ENCODE peak calls at places on chromosomes 1 and 21, in six cellular contexts. I, R, M, W, G and N are unnamed samples.

GRCh38 chr1:30286241-30286983 is 437.0 kb downstream of the MATN1 start:
- DNase-seq in W (no peak), I (no peak), M (no peak), G (no peak), R (no peak), N (no peak)

GRCh38 chr1:57887973-57888491 is 464.2 kb upstream of the DAB1 start:
- DNase-seq in W (no peak), R (no peak), I (no peak), G (no peak), M (no peak), N (no peak)

GRCh38 chr1:20141466-20141865 is 2.3 kb downstream of the PLA2G2F start:
- DNase-seq in I (no peak), G (no peak), W (no peak), M (no peak), R (no peak), N (no peak)

GRCh38 chr1:59596432-59596831 is 218.3 kb upstream of the HOOK1 start:
- DNase-seq in W (no peak), M (no peak), I (no peak), G (no peak), R (peak; percentile 16), N (peak; percentile 98)

GRCh38 chr1:152410599-152410998 is 3.5 kb downstream of the CRNN start:
- DNase-seq in I (no peak), R (no peak), M (no peak), G (no peak), W (no peak), N (no peak)

GRCh38 chr1:229624906-229625871 is 733 bp downstream of the TAF5L start:
- DNase-seq in W (peak; percentile 79), R (peak; percentile 46), M (no peak), G (peak; percentile 78), I (peak; percentile 31), N (peak; percentile 52)

GRCh38 chr1:11031624-11032262 is 15.3 kb downstream of the MASP2 start:
- DNase-seq in R (no peak), W (no peak), I (no peak), G (no peak), M (no peak), N (no peak)

GRCh38 chr21:34191876-34192275 is 118.5 kb downstream of the MRPS6 start:
- DNase-seq in M (no peak), R (no peak), W (no peak), I (no peak), G (no peak), N (no peak)

GRCh38 chr1:32071758-32072621 is 749 bp upstream of the TMEM39B start:
- DNase-seq in M (no peak), R (no peak), I (peak; percentile 34), W (no peak), G (no peak), N (peak; percentile 95)

GRCh38 chr1:24968941-24969585 is 39.0 kb upstream of the RUNX3 start:
- DNase-seq in W (no peak), R (no peak), M (no peak), G (no peak), I (no peak), N (no peak)

GRCh38 chr1:214864896-214865688 is 217.4 kb upstream of the KCNK2 start:
- DNase-seq in G (no peak), W (no peak), M (no peak), R (peak; percentile 22), I (no peak), N (no peak)

GRCh38 chr1:246761386-246761785 is 37.2 kb downstream of the SCCPDH start:
- DNase-seq in I (no peak), R (no peak), M (no peak), W (no peak), G (no peak), N (no peak)

GRCh38 chr1:89394851-89395250 is 31.0 kb downstream of the GBP6 start:
- DNase-seq in M (no peak), R (no peak), W (no peak), I (no peak), G (no peak), N (no peak)

GRCh38 chr1:86965012-86965826 is 50.8 kb downstream of the HS2ST1 start:
- DNase-seq in R (peak; percentile 31), M (no peak), I (peak; percentile 46), W (peak; percentile 36), G (peak; percentile 56), N (peak; percentile 56)

GRCh38 chr1:44305962-44306422 is 49.1 kb downstream of the ERI3 start:
- DNase-seq in I (no peak), W (no peak), R (no peak), M (no peak), G (no peak), N (no peak)

GRCh38 chr1:189658381-189658780 is 819.3 kb downstream of the BRINP3 start:
- DNase-seq in I (peak; percentile 10), W (no peak), R (peak; percentile 9), M (no peak), G (no peak), N (no peak)

GRCh38 chr1:69993787-69994186 is 211.6 kb downstream of the LRRC40 start:
- DNase-seq in I (no peak), R (no peak), G (no peak), W (no peak), M (no peak), N (peak; percentile 23)

GRCh38 chr1:242467556-242468145 is 56.8 kb downstream of the PLD5 start:
- DNase-seq in W (peak; percentile 46), R (peak; percentile 75), M (no peak), I (peak; percentile 29), G (peak; percentile 54), N (peak; percentile 26)

GRCh38 chr1:207755846-207756692 is 4.2 kb downstream of the CD46 start:
- DNase-seq in I (no peak), R (no peak), M (no peak), G (no peak), W (no peak), N (no peak)

GRCh38 chr1:90723561-90724108 is 6.5 kb upstream of the BARHL2 start:
- DNase-seq in M (no peak), G (no peak), R (no peak), W (peak; percentile 8), I (no peak), N (no peak)

GRCh38 chr1:32465541-32466002 is 700 bp downstream of the ZBTB8B start:
- DNase-seq in R (no peak), M (no peak), G (no peak), I (no peak), W (no peak), N (no peak)

GRCh38 chr21:37232274-37233018 is 34.7 kb downstream of the VPS26C start:
- DNase-seq in W (no peak), R (no peak), M (no peak), I (no peak), G (no peak), N (no peak)

GRCh38 chr1:241834733-241835377 is 13.1 kb upstream of the EXO1 start:
- DNase-seq in M (no peak), W (peak; percentile 28), I (peak; percentile 28), R (peak; percentile 68), G (peak; percentile 77), N (peak; percentile 44)

GRCh38 chr1:203536575-203536974 is 42.6 kb downstream of the OPTC start:
- DNase-seq in W (no peak), G (no peak), R (no peak), M (no peak), I (no peak), N (no peak)

GRCh38 chr1:203038217-203038741 is 12.0 kb downstream of the PPFIA4 start:
- DNase-seq in G (no peak), M (no peak), W (peak; percentile 38), I (no peak), R (peak; percentile 46), N (no peak)

GRCh38 chr1:27099154-27099903 is 55.6 kb downstream of the SLC9A1 start:
- DNase-seq in W (peak; percentile 90), I (peak; percentile 55), M (no peak), G (peak; percentile 91), R (peak; percentile 71), N (no peak)

GRCh38 chr1:116309090-116309870 is 63.8 kb upstream of the ATP1A1 start:
- DNase-seq in R (no peak), W (no peak), I (no peak), M (no peak), G (no peak), N (no peak)

DNA sequence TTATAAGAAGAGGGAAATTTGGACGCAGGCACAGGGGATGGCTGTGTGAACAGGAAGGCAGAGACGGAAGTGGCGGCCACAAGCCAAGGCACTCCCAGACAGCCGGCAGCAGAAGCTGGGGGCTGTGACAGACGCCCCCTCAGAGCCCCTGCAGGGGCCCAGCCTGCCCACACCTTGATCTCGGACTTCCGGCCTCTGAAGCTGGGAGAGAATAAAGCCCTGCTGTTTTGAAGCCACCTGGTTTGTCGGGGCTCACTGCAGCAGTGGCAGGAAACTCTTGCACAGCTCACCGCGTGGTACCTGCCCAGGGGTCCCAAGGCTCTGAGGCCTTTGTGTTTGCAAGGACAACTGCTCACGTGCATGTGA is 13.7 kb downstream of the MEGF6 start:
- DNase-seq in G (no peak), R (no peak), W (peak; percentile 65), M (no peak), I (no peak), N (no peak)
- TF ChIP-seq MYC in G (no peak), R (no peak), W (peak; percentile 51), M (no peak), I (no peak), N (no peak)

DNA sequence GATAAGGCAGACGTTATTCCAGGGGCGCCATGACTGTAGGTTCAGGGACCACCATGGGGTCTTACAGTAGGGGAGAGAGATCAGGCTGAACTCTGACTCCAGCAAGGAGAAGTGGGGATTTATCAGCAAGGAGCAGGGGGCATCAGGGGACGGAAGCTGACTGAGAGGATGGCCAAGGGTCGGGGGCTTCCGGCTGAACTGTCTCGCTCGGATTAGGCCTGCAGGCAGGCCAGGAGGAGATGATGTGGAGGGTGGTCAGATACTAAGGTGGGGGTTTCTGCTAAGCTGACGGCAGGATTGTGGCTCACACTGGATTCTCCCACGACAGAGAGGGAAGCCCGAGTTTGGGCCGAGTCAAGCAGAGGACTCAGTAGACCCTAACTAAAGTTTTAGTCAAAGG is 186.9 kb upstream of the VAMP3 start:
- DNase-seq in W (no peak), M (no peak), I (no peak), G (no peak), R (no peak), N (no peak)
- TF ChIP-seq MAX in W (no peak), M (no peak), I (no peak), G (no peak), R (no peak), N (no peak)

GRCh38 chr1:54475357-54476230 is 69.4 kb upstream of the SSBP3 start:
- DNase-seq in R (no peak), I (no peak), G (no peak), W (no peak), M (no peak), N (no peak)
- TF ChIP-seq MYC in R (no peak), I (no peak), G (no peak), W (no peak), M (no peak), N (no peak)

GRCh38 chr1:227788279-227789041 is 27.0 kb upstream of the PRSS38 start:
- DNase-seq in I (peak; percentile 29), W (peak; percentile 46), M (no peak), R (no peak), G (peak; percentile 77), N (peak; percentile 62)

GRCh38 chr1:227785812-227786608 is 29.5 kb upstream of the PRSS38 start:
- DNase-seq in R (no peak), M (no peak), G (no peak), I (no peak), W (no peak), N (no peak)

GRCh38 chr1:227787513-227788278 is 27.8 kb upstream of the PRSS38 start:
- DNase-seq in M (peak; percentile 88), R (peak; percentile 96), W (peak; percentile 88), I (peak; percentile 74), G (peak; percentile 95), N (peak; percentile 92)

GRCh38 chr1:227785094-227785811 is 30.2 kb upstream of the PRSS38 start:
- DNase-seq in G (no peak), I (no peak), R (no peak), W (no peak), M (no peak), N (no peak)

GRCh38 chr1:227786673-227787512 is 28.6 kb upstream of the PRSS38 start:
- DNase-seq in G (no peak), M (no peak), I (no peak), R (no peak), W (no peak), N (no peak)
- TF ChIP-seq MAX in G (no peak), M (no peak), I (no peak), R (no peak), W (no peak), N (no peak)